ENCODE peak calls at places on chromosomes 2 and 18, in eight cellular contexts. H is colonic mucosa; N is effector memory CD4-positive, alpha-beta T cell; O is foreskin fibroblast; L is spleen; K is heart left ventricle; J is epithelial cell of esophagus; A is CD8-positive, alpha-beta memory T cell. D is an unnamed sample.

GRCh38 chr2:203033395-203033794 is 18.7 kb downstream of the NBEAL1 start:
- DNase-seq in J (no peak), K (no peak), N (no peak), A (no peak), L (no peak), H (no peak), O (no peak), D (no peak)

GRCh38 chr2:227853204-227853629 is 18.2 kb upstream of the DAW1 start:
- DNase-seq in A (no peak), H (no peak), J (peak), L (no peak), K (no peak), O (peak), N (no peak), D (no peak)

GRCh38 chr18:70553961-70554325 is 265.1 kb downstream of the SOCS6 start:
- DNase-seq in K (no peak), N (no peak), J (no peak), O (no peak), A (no peak), H (no peak), L (no peak), D (no peak)

GRCh38 chr2:112147382-112147781 is 9.2 kb downstream of the FBLN7 start:
- DNase-seq in K (no peak), L (no peak), A (no peak), O (no peak), H (no peak), J (no peak), N (no peak), D (no peak)

GRCh38 chr2:208256192-208256782 is 1.4 kb upstream of the IDH1 start:
- DNase-seq in A (no peak), K (no peak), H (no peak), L (no peak), O (peak), N (no peak), J (peak), D (peak)

GRCh38 chr2:38602136-38602731 is 494 bp downstream of the HNRNPLL start:
- DNase-seq in L (peak), K (peak), H (peak), O (peak), A (peak), N (peak), J (peak), D (peak)

GRCh38 chr2:128494640-128495321 is 176.1 kb upstream of the HS6ST1 start:
- DNase-seq in N (no peak), K (no peak), H (no peak), J (no peak), A (no peak), L (peak), O (no peak), D (peak)

GRCh38 chr2:104758199-104758620 is 95.7 kb upstream of the POU3F3 start:
- DNase-seq in K (no peak), A (no peak), H (no peak), O (peak), L (no peak), J (no peak), N (no peak), D (peak)

GRCh38 chr2:135815269-135815668 is 21.7 kb downstream of the LCT start:
- DNase-seq in A (no peak), K (no peak), N (no peak), O (no peak), J (no peak), H (no peak), L (no peak), D (no peak)

GRCh38 chr2:234880551-234881211 is 71.1 kb upstream of the SH3BP4 start:
- DNase-seq in L (no peak), H (peak), O (peak), A (no peak), J (peak), N (no peak), K (no peak), D (no peak)

GRCh38 chr2:19409001-19409400 is 50.6 kb upstream of the OSR1 start:
- DNase-seq in K (no peak), A (no peak), H (no peak), N (no peak), L (no peak), J (peak), O (peak), D (no peak)

GRCh38 chr2:109468893-109469292 is 144.9 kb downstream of the SEPTIN10 start:
- DNase-seq in J (no peak), O (no peak), H (no peak), L (peak), N (no peak), K (no peak), A (no peak), D (no peak)

GRCh38 chr2:32835148-32835547 is 111.6 kb upstream of the LTBP1 start:
- DNase-seq in K (no peak), N (no peak), A (no peak), O (no peak), L (no peak), H (no peak), J (no peak), D (no peak)

GRCh38 chr2:240232961-240233890 is 92.8 kb upstream of the OTOS start:
- DNase-seq in L (peak), H (peak), O (peak), N (peak), J (peak), A (peak), K (peak), D (peak)

GRCh38 chr2:42060718-42061619 is 13.1 kb downstream of the PKDCC start:
- DNase-seq in O (peak), A (no peak), L (peak), H (peak), N (no peak), J (no peak), K (no peak), D (peak)

GRCh38 chr2:150062416-150062815 is 425.1 kb downstream of the RND3 start:
- DNase-seq in K (no peak), N (no peak), H (no peak), L (no peak), J (no peak), O (no peak), A (no peak), D (no peak)

GRCh38 chr2:153519260-153519875 is 40.8 kb upstream of the RPRM start:
- DNase-seq in N (peak), L (no peak), H (peak), J (peak), A (peak), O (peak), K (no peak), D (peak)

GRCh38 chr18:74351354-74351753 is 35.7 kb downstream of the C18orf63 start:
- DNase-seq in K (no peak), N (no peak), A (no peak), L (no peak), J (peak), H (no peak), O (peak), D (no peak)

GRCh38 chr2:226904592-226904991 is 68.7 kb downstream of the RHBDD1 start:
- DNase-seq in J (no peak), O (no peak), A (no peak), N (no peak), H (no peak), K (no peak), L (no peak), D (no peak)

GRCh38 chr2:224946911-224947310 is 95.4 kb downstream of the DOCK10 start:
- DNase-seq in O (peak), H (no peak), A (no peak), L (no peak), K (no peak), N (no peak), J (peak), D (no peak)

GRCh38 chr2:235027558-235028214 is 75.9 kb downstream of the SH3BP4 start:
- DNase-seq in H (no peak), L (no peak), A (no peak), K (no peak), J (peak), N (no peak), O (peak), D (no peak)

GRCh38 chr18:46311491-46311890 is 207.3 kb downstream of the HAUS1 start:
- DNase-seq in O (no peak), K (no peak), N (no peak), A (no peak), H (no peak), J (no peak), L (no peak), D (peak)

GRCh38 chr2:46749042-46749461 is 166.6 kb downstream of the MCFD2 start:
- DNase-seq in N (no peak), O (peak), K (no peak), A (no peak), L (no peak), J (peak), H (no peak), D (no peak)

GRCh38 chr2:1927896-1928568 is 183.7 kb upstream of the PXDN start:
- DNase-seq in H (no peak), K (no peak), A (no peak), J (no peak), L (no peak), N (no peak), O (no peak), D (no peak)

GRCh38 chr2:53793821-53794220 is 7.0 kb downstream of the ERLEC1 start:
- DNase-seq in L (no peak), O (no peak), A (no peak), H (no peak), N (no peak), J (no peak), K (no peak), D (no peak)

GRCh38 chr2:234500394-234501006 is 3.6 kb upstream of the ARL4C start:
- DNase-seq in K (no peak), J (peak), H (peak), O (peak), L (peak), A (peak), N (peak), D (peak)

DNA sequence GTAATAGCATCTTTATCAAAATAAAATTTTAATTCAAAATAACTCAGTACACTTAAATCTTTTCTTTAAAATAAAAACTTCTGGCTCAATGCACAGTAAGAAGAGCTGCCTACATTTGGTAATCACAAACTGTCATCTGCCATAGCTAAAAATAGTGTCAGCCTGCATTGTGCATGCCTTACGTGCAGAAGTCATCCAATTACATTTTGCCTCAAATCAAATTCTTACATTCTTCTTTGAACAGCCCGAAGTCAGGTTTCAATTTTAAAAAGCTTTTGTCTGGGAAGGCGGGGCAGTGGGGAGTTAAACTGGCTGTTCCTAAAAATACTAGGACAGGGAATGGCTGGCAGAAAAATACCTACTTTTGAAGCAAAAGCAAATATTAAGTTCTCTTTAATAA is 51.1 kb downstream of the RTN4 start:
- DNase-seq in K (no peak), L (no peak), O (peak), A (no peak), J (peak), H (no peak), N (no peak), D (no peak)
- H3K4me3 ChIP-seq in K (no peak), L (no peak), O (peak), A (no peak), J (no peak), H (no peak), N (no peak), D (no peak)

GRCh38 chr2:238167761-238168160 is 9.0 kb downstream of the ERFE start:
- DNase-seq in O (peak), N (no peak), J (no peak), H (no peak), A (no peak), K (no peak), L (no peak), D (peak)

GRCh38 chr2:238169708-238170251 is 11.0 kb downstream of the ERFE start:
- DNase-seq in K (no peak), H (no peak), O (peak), L (no peak), N (no peak), A (no peak), J (peak), D (no peak)

GRCh38 chr2:238170386-238171071 is 11.8 kb downstream of the ERFE start:
- DNase-seq in L (no peak), J (no peak), H (no peak), O (peak), N (no peak), A (no peak), K (no peak), D (no peak)

GRCh38 chr2:238168196-238168815 is 9.5 kb downstream of the ERFE start:
- DNase-seq in A (no peak), O (no peak), K (no peak), L (no peak), H (no peak), J (no peak), N (no peak), D (no peak)

GRCh38 chr2:238169021-238169707 is 10.4 kb downstream of the ERFE start:
- DNase-seq in O (peak), H (no peak), A (no peak), N (no peak), J (peak), L (no peak), K (no peak), D (no peak)
- H3K4me3 ChIP-seq in O (no peak), H (no peak), A (no peak), N (no peak), J (no peak), L (no peak), K (no peak), D (no peak)

GRCh38 chr2:199469514-199470360 is 12.0 kb upstream of the SATB2 start:
- DNase-seq in A (no peak), N (no peak), O (peak), J (no peak), L (no peak), K (no peak), H (peak), D (peak)

GRCh38 chr2:199471443-199472057 is 13.8 kb upstream of the SATB2 start:
- DNase-seq in J (no peak), H (peak), A (no peak), N (no peak), K (peak), L (peak), O (peak), D (peak)

GRCh38 chr2:199468561-199469513 is 11.1 kb upstream of the SATB2 start:
- DNase-seq in A (no peak), J (no peak), L (no peak), N (no peak), K (no peak), O (peak), H (peak), D (peak)

GRCh38 chr2:199470361-199470671 is 12.6 kb upstream of the SATB2 start:
- DNase-seq in L (no peak), N (no peak), H (no peak), J (no peak), O (no peak), A (no peak), K (no peak), D (no peak)

DNA sequence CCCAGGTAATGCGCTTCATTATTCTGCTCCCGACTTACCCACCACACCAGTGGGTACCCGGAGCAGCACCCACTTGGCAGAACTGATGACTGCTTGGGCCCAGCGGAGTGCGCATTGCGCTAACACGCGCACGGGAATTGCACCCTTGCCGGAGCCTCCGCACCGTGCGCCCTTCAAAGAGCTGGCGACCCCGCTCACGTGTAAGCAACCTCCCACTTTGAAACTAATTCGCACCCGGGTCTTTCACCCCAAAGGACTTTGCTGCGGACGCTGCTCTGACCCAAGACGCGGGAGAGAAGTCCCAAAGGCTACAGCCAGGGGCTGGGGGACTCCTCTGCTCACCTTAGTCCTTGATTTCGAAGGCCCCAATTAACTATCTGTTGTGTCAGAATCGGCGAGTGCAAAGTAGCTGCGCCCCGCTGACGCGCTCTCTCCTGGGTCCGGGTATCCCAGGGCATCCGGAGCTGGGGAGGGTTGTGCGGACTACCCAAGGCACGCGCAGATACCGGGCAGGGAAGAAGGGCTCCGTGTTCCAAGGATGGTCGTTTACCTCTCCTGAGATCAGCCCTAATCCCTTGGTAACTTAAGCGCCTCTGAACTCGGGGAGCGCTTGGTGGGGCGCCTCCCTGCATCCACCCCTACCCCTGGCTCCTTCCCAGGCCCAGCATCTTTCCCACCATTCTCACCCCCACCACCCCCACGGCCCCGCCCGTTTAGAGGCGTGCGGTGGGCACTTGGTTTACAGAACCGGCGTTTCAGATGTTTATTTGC is 13.1 kb upstream of the SATB2 start:
- DNase-seq in A (no peak), O (peak), L (no peak), K (no peak), J (no peak), H (peak), N (no peak), D (peak)
- H3K4me3 ChIP-seq in A (no peak), O (no peak), L (no peak), K (no peak), J (no peak), H (peak), N (no peak), D (peak)

DNA sequence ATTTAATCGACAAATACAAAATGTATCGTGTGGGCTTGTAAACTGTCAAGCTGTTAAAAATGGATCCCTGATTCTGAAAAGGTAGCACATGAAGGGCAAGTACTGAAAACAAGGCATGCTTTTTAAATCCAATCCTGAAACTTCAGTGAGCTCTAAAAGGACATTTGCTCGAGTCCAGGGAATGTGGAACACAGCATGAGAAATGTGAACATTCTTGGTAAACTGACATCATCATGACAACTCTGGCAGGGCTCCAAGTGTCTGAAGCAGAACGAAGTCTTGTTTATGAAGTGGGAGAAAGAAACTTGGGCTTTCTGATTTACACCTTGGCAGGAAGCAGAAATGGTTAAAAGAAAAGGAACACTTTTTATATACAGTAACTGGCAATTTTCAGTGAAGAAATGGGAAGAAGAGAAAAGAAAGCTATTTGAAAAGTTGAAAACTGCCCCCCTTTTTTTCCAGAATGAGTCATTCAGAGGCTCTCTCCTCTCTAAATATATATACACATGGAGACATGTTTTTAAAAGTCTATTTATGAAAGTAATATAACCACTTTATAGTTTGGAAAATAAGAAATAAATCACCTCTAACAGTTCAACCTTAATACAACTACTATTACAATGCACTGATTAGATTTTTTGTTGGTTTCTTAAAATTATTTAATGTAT is 120.8 kb downstream of the GAREM1 start:
- DNase-seq in K (no peak), N (no peak), O (peak), H (peak), A (no peak), J (peak), L (no peak), D (no peak)
- H3K4me3 ChIP-seq in K (no peak), N (no peak), O (peak), H (no peak), A (no peak), J (peak), L (no peak), D (no peak)